ENCODE peak calls at places on chromosomes 11 and 22, in six cellular contexts. J is AG04450, A is progenitor cell of endocrine pancreas, Y is left ventricle myocardium inferior, G is HFFc6, I is RWPE2. T is an unnamed sample.

GRCh38 chr11:119194811-119195210 is 9.5 kb downstream of the NHERF4 start:
- DNase-seq in J (no peak), A (no peak), Y (no peak), G (no peak), I (no peak), T (no peak)

GRCh38 chr11:66438504-66439466 is at the start of gene MRPL11:
- DNase-seq in J (peak; percentile 80), A (peak; percentile 82), Y (peak; percentile 88), G (peak; percentile 89), I (peak; percentile 86), T (peak; percentile 97)

GRCh38 chr11:116661056-116661455 is 111.7 kb downstream of the BUD13 start:
- DNase-seq in J (no peak), A (no peak), Y (no peak), G (no peak), I (no peak), T (no peak)

GRCh38 chr11:132535830-132536229 is 996.5 kb downstream of the OPCML start:
- DNase-seq in J (no peak), A (no peak), Y (no peak), G (no peak), I (no peak), T (no peak)

GRCh38 chr22:42967933-42968332 is 47.0 kb downstream of the PACSIN2 start:
- DNase-seq in J (no peak), A (no peak), Y (peak; percentile 69), G (no peak), I (no peak), T (no peak)

GRCh38 chr22:33255781-33256180 is 197.6 kb upstream of the SYN3 start:
- DNase-seq in J (no peak), A (no peak), Y (no peak), G (no peak), I (no peak), T (no peak)

GRCh38 chr11:121844016-121844415 is 272.0 kb downstream of the BLID start:
- DNase-seq in J (no peak), A (no peak), Y (no peak), G (no peak), I (no peak), T (no peak)

GRCh38 chr22:22697377-22698120 is 53.1 kb downstream of the GGTLC2 start:
- DNase-seq in J (no peak), A (no peak), Y (no peak), G (no peak), I (no peak), T (peak; percentile 8)

GRCh38 chr11:45022294-45023064 is 71.8 kb upstream of the TP53I11 start:
- DNase-seq in J (no peak), A (no peak), Y (no peak), G (peak; percentile 23), I (no peak), T (no peak)

GRCh38 chr11:70826541-70826943 is 425.8 kb downstream of the SHANK2 start:
- DNase-seq in J (no peak), A (no peak), Y (no peak), G (no peak), I (no peak), T (no peak)

GRCh38 chr11:120645639-120646038 is 134.1 kb downstream of the GRIK4 start:
- DNase-seq in J (no peak), A (no peak), Y (no peak), G (no peak), I (no peak), T (no peak)

GRCh38 chr22:21666786-21667185 is 974 bp downstream of the PPIL2 start:
- DNase-seq in J (no peak), A (no peak), Y (no peak), G (no peak), I (no peak), T (no peak)

GRCh38 chr22:40653361-40653760 is 16.8 kb upstream of the MRTFA start:
- DNase-seq in J (no peak), A (no peak), Y (no peak), G (no peak), I (no peak), T (no peak)

GRCh38 chr22:40651563-40652501 is 15.3 kb upstream of the MRTFA start:
- DNase-seq in J (peak; percentile 98), A (peak; percentile 44), Y (peak; percentile 93), G (peak; percentile 99), I (peak; percentile 98), T (peak; percentile 95)

GRCh38 chr22:40651057-40651456 is 14.5 kb upstream of the MRTFA start:
- DNase-seq in J (no peak), A (no peak), Y (no peak), G (no peak), I (no peak), T (no peak)

DNA sequence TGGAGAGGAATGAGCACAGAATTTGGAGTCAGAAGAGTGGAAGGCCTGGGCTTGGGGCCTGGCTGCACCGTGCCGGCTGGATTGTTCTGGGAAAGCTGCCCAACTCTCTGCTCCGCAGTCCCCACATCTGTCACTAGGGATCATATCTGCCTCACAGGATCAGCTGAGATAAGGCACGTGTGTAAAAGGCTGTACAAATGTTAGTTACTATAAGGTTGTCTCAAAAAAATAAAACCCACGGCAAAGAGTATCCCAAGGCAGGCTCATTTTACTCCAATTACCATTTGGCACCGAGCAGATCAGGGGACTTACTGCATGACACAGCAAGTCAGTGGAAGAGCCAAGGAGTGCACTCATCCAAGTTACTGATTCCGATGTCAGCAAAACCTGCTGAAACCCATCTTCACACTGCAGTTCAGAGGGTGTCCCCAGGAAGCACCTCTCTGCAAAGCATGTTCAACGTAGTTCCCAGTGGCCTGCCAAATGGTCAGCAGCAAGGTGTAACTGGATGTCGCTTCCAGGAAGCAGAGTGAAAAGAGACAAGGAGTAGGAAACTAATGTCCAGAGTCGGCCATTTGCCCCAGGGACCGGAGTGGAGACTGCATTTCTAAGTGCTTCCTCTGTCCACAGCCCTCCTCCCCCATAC is 18.1 kb upstream of the MRTFA start:
- DNase-seq in J (no peak), A (no peak), Y (peak; percentile 68), G (peak; percentile 69), I (no peak), T (no peak)
- TF ChIP-seq CTCF in J (peak; percentile 22), A (no peak), Y (peak; percentile 55), G (peak; percentile 41), I (peak; percentile 38), T (no peak)

DNA sequence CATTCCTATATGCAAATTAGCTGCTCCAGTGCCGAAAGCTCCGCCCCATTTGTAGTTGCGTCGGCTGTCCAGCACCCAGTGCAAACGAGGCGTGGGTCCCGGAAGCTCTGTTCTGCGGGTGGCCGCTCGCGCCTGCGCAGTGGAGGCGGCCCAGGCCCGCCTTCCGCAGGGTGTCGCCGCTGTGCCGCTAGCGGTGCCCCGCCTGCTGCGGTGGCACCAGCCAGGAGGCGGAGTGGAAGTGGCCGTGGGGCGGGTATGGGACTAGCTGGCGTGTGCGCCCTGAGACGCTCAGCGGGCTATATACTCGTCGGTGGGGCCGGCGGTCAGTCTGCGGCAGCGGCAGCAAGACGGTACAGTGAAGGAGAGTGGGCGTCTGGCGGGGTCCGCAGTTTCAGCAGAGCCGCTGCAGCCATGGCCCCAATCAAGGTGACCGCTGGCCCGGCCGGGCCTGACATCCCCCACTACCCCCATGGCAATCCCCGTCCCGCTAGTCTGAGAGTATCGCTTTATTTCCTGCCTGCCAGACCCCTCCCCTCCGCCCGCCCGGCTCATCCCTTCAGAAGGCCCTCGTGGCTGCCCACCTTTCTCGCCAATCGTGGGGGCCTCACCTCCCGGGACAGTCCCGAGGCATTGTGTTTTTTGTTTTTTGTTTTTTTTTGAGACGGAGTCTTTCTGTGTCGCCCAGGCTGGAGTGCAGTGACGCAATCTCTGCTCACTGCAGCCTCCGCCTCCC is at the start of gene PRDX5:
- DNase-seq in J (peak; percentile 85), A (peak; percentile 89), Y (peak; percentile 96), G (peak; percentile 95), I (peak; percentile 97), T (peak; percentile 93)
- TF ChIP-seq CTCF in J (peak; percentile 12), A (peak; percentile 29), Y (peak; percentile 53), G (peak; percentile 57), I (peak; percentile 79), T (peak; percentile 24)

GRCh38 chr11:2402890-2403645 is 2.5 kb downstream of the TSSC4 start:
- DNase-seq in J (no peak), A (no peak), Y (no peak), G (no peak), I (no peak), T (no peak)

GRCh38 chr11:2400761-2401435 is 348 bp downstream of the TSSC4 start:
- DNase-seq in J (no peak), A (no peak), Y (no peak), G (no peak), I (no peak), T (no peak)

GRCh38 chr11:2400069-2400760 is at the start of gene TSSC4:
- DNase-seq in J (peak; percentile 100), A (peak; percentile 100), Y (peak; percentile 99), G (peak; percentile 100), I (peak; percentile 99), T (peak; percentile 99)

GRCh38 chr11:2402106-2402505 is 1.6 kb downstream of the TSSC4 start:
- DNase-seq in J (no peak), A (no peak), Y (no peak), G (no peak), I (no peak), T (no peak)

GRCh38 chr11:2401436-2401984 is 960 bp downstream of the TSSC4 start:
- DNase-seq in J (no peak), A (no peak), Y (no peak), G (no peak), I (no peak), T (no peak)
- TF ChIP-seq CTCF in J (no peak), A (no peak), Y (no peak), G (peak; percentile 56), I (no peak), T (no peak)

DNA sequence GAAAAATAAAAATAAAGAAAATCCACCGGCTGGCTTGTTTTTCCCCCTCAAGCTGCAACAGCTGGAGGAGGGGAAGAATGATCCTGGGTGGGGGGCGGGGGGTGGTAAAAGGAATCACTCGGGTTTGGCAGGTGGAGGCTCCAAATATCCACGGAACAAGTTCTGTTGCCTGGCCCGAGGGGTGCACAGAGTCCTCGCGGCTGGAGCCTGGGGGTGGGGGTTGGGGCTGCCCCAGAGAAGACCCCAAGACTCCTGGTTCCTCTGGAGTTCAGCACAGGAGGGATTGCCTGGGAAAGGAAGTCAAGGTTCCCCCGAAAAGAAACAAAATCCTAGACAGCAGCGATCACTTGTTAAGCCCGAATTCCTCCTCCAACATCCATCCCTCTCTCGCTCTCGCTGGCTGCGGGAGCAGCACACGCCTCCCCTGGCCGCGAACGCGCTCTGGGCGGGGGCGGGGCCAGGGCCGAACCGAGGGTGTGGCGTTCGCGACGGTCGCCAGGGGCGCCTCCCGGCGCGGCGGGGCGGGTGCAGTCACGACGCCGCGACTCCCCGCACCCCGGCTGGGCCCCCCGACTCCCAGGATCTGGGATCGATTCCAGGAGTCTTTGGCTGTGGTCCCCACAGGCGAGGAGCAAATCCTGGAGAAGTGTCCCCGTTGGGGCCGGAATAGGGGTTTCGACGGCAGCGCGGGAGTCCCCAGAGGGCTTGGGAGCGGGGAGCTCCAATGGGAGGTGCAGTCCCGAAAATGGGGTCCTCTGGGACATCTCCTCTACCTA is at the start of gene KCNA4:
- DNase-seq in J (no peak), A (peak; percentile 34), Y (peak; percentile 34), G (no peak), I (no peak), T (no peak)
- TF ChIP-seq CTCF in J (no peak), A (peak; percentile 59), Y (peak; percentile 64), G (no peak), I (no peak), T (no peak)

GRCh38 chr22:50141891-50142363 is 28.6 kb upstream of the PANX2 start:
- DNase-seq in J (peak; percentile 29), A (no peak), Y (no peak), G (no peak), I (no peak), T (no peak)
- TF ChIP-seq CTCF in J (peak; percentile 29), A (peak; percentile 56), Y (no peak), G (peak; percentile 27), I (no peak), T (no peak)

GRCh38 chr11:55357560-55358184 is 10.1 kb upstream of the OR4A15 start:
- DNase-seq in J (no peak), A (no peak), Y (no peak), G (no peak), I (no peak), T (no peak)
- TF ChIP-seq CTCF in J (no peak), A (no peak), Y (no peak), G (peak; percentile 22), I (no peak), T (peak; percentile 21)

T was measured in activated CD8-positive, alpha-beta T cell treated with anti-CD3 and anti-CD28 coated beads for 36 hours.